ENCODE peak calls at places on chromosomes 1 and 21, in nine cellular contexts. One of them, this sample, is unnamed.

GRCh38 chr1:75083848-75084514 is 50.2 kb upstream of the LHX8 start:
- DNase-seq in HTR-8/SVneo: no peak
- DNase-seq in A172: peak; percentile 79
- DNase-seq in NCI-H2029 treated with DMSO at 0.1 percent for 48 hours: no peak
- DNase-seq in NCI-H69: no peak
- DNase-seq in psoas muscle: no peak
- DNase-seq in activated naive CD4-positive, alpha-beta T cell: no peak
- DNase-seq in epithelial cell of prostate: no peak
- DNase-seq in KG1: no peak
- DNase-seq in this sample: no peak

GRCh38 chr1:160418483-160418882 is 18.1 kb downstream of the VANGL2 start:
- DNase-seq in HTR-8/SVneo: no peak
- DNase-seq in A172: no peak
- DNase-seq in NCI-H2029 treated with DMSO at 0.1 percent for 48 hours: no peak
- DNase-seq in NCI-H69: no peak
- DNase-seq in psoas muscle: no peak
- DNase-seq in activated naive CD4-positive, alpha-beta T cell: no peak
- DNase-seq in epithelial cell of prostate: no peak
- DNase-seq in KG1: no peak
- DNase-seq in this sample: no peak

GRCh38 chr1:4975856-4976255 is 321.4 kb downstream of the AJAP1 start:
- DNase-seq in HTR-8/SVneo: no peak
- DNase-seq in A172: no peak
- DNase-seq in NCI-H2029 treated with DMSO at 0.1 percent for 48 hours: no peak
- DNase-seq in NCI-H69: no peak
- DNase-seq in psoas muscle: no peak
- DNase-seq in activated naive CD4-positive, alpha-beta T cell: no peak
- DNase-seq in epithelial cell of prostate: no peak
- DNase-seq in KG1: no peak
- DNase-seq in this sample: no peak

GRCh38 chr1:96843196-96843595 is 121.6 kb downstream of the PTBP2 start:
- DNase-seq in HTR-8/SVneo: no peak
- DNase-seq in A172: no peak
- DNase-seq in NCI-H2029 treated with DMSO at 0.1 percent for 48 hours: no peak
- DNase-seq in NCI-H69: no peak
- DNase-seq in psoas muscle: no peak
- DNase-seq in activated naive CD4-positive, alpha-beta T cell: no peak
- DNase-seq in epithelial cell of prostate: no peak
- DNase-seq in KG1: no peak
- DNase-seq in this sample: peak; percentile 80

GRCh38 chr1:172581779-172582178 is 48.8 kb downstream of the SUCO start:
- DNase-seq in HTR-8/SVneo: no peak
- DNase-seq in A172: no peak
- DNase-seq in NCI-H2029 treated with DMSO at 0.1 percent for 48 hours: no peak
- DNase-seq in NCI-H69: no peak
- DNase-seq in psoas muscle: no peak
- DNase-seq in activated naive CD4-positive, alpha-beta T cell: no peak
- DNase-seq in epithelial cell of prostate: no peak
- DNase-seq in KG1: no peak
- DNase-seq in this sample: peak; percentile 81

GRCh38 chr21:41997657-41998056 is 12.5 kb downstream of the ZBTB21 start:
- DNase-seq in HTR-8/SVneo: no peak
- DNase-seq in A172: no peak
- DNase-seq in NCI-H2029 treated with DMSO at 0.1 percent for 48 hours: no peak
- DNase-seq in NCI-H69: no peak
- DNase-seq in psoas muscle: no peak
- DNase-seq in activated naive CD4-positive, alpha-beta T cell: no peak
- DNase-seq in epithelial cell of prostate: no peak
- DNase-seq in KG1: no peak
- DNase-seq in this sample: no peak

GRCh38 chr1:24938276-24938675 is 8.2 kb upstream of the RUNX3 start:
- DNase-seq in HTR-8/SVneo: no peak
- DNase-seq in A172: no peak
- DNase-seq in NCI-H2029 treated with DMSO at 0.1 percent for 48 hours: no peak
- DNase-seq in NCI-H69: no peak
- DNase-seq in psoas muscle: no peak
- DNase-seq in activated naive CD4-positive, alpha-beta T cell: no peak
- DNase-seq in epithelial cell of prostate: no peak
- DNase-seq in KG1: no peak
- DNase-seq in this sample: no peak

GRCh38 chr1:9700340-9700739 is 48.8 kb downstream of the PIK3CD start:
- DNase-seq in HTR-8/SVneo: peak; percentile 61
- DNase-seq in A172: peak; percentile 76
- DNase-seq in NCI-H2029 treated with DMSO at 0.1 percent for 48 hours: no peak
- DNase-seq in NCI-H69: peak; percentile 32
- DNase-seq in psoas muscle: no peak
- DNase-seq in activated naive CD4-positive, alpha-beta T cell: no peak
- DNase-seq in epithelial cell of prostate: peak; percentile 62
- DNase-seq in KG1: no peak
- DNase-seq in this sample: peak; percentile 82

GRCh38 chr1:171877711-171878110 is 36.4 kb downstream of the DNM3 start:
- DNase-seq in HTR-8/SVneo: no peak
- DNase-seq in A172: no peak
- DNase-seq in NCI-H2029 treated with DMSO at 0.1 percent for 48 hours: no peak
- DNase-seq in NCI-H69: no peak
- DNase-seq in psoas muscle: no peak
- DNase-seq in activated naive CD4-positive, alpha-beta T cell: no peak
- DNase-seq in epithelial cell of prostate: peak; percentile 58
- DNase-seq in KG1: no peak
- DNase-seq in this sample: peak; percentile 9

GRCh38 chr1:241532864-241533263 is 686 bp downstream of the KMO start:
- DNase-seq in HTR-8/SVneo: no peak
- DNase-seq in A172: no peak
- DNase-seq in NCI-H2029 treated with DMSO at 0.1 percent for 48 hours: no peak
- DNase-seq in NCI-H69: peak; percentile 7
- DNase-seq in psoas muscle: no peak
- DNase-seq in activated naive CD4-positive, alpha-beta T cell: no peak
- DNase-seq in epithelial cell of prostate: no peak
- DNase-seq in KG1: no peak
- DNase-seq in this sample: no peak

GRCh38 chr1:5711079-5711478 is 281.1 kb downstream of the NPHP4 start:
- DNase-seq in HTR-8/SVneo: no peak
- DNase-seq in A172: no peak
- DNase-seq in NCI-H2029 treated with DMSO at 0.1 percent for 48 hours: no peak
- DNase-seq in NCI-H69: no peak
- DNase-seq in psoas muscle: no peak
- DNase-seq in activated naive CD4-positive, alpha-beta T cell: no peak
- DNase-seq in epithelial cell of prostate: no peak
- DNase-seq in KG1: no peak
- DNase-seq in this sample: no peak

GRCh38 chr1:100950776-100951175 is 54.9 kb downstream of the SLC30A7 start:
- DNase-seq in HTR-8/SVneo: peak; percentile 5
- DNase-seq in A172: no peak
- DNase-seq in NCI-H2029 treated with DMSO at 0.1 percent for 48 hours: no peak
- DNase-seq in NCI-H69: peak; percentile 4
- DNase-seq in psoas muscle: no peak
- DNase-seq in activated naive CD4-positive, alpha-beta T cell: no peak
- DNase-seq in epithelial cell of prostate: no peak
- DNase-seq in KG1: no peak
- DNase-seq in this sample: peak; percentile 73

GRCh38 chr1:27527857-27528700 is 38.1 kb upstream of the WASF2 start:
- DNase-seq in HTR-8/SVneo: no peak
- DNase-seq in A172: no peak
- DNase-seq in NCI-H2029 treated with DMSO at 0.1 percent for 48 hours: peak; percentile 69
- DNase-seq in NCI-H69: peak; percentile 97
- DNase-seq in psoas muscle: no peak
- DNase-seq in activated naive CD4-positive, alpha-beta T cell: no peak
- DNase-seq in epithelial cell of prostate: no peak
- DNase-seq in KG1: no peak
- DNase-seq in this sample: no peak

GRCh38 chr1:17140279-17140678 is 21.0 kb upstream of the PADI2 start:
- DNase-seq in HTR-8/SVneo: no peak
- DNase-seq in A172: no peak
- DNase-seq in NCI-H2029 treated with DMSO at 0.1 percent for 48 hours: no peak
- DNase-seq in NCI-H69: no peak
- DNase-seq in psoas muscle: no peak
- DNase-seq in activated naive CD4-positive, alpha-beta T cell: no peak
- DNase-seq in epithelial cell of prostate: no peak
- DNase-seq in KG1: no peak
- DNase-seq in this sample: no peak

GRCh38 chr21:41627428-41627827 is 119.5 kb upstream of the TMPRSS2 start:
- DNase-seq in HTR-8/SVneo: no peak
- DNase-seq in A172: no peak
- DNase-seq in NCI-H2029 treated with DMSO at 0.1 percent for 48 hours: no peak
- DNase-seq in NCI-H69: no peak
- DNase-seq in psoas muscle: no peak
- DNase-seq in activated naive CD4-positive, alpha-beta T cell: no peak
- DNase-seq in epithelial cell of prostate: peak; percentile 77
- DNase-seq in KG1: no peak
- DNase-seq in this sample: peak; percentile 92

GRCh38 chr1:200693327-200693726 is 23.6 kb upstream of the DDX59 start:
- DNase-seq in HTR-8/SVneo: no peak
- DNase-seq in A172: no peak
- DNase-seq in NCI-H2029 treated with DMSO at 0.1 percent for 48 hours: no peak
- DNase-seq in NCI-H69: no peak
- DNase-seq in psoas muscle: no peak
- DNase-seq in activated naive CD4-positive, alpha-beta T cell: no peak
- DNase-seq in epithelial cell of prostate: no peak
- DNase-seq in KG1: no peak
- DNase-seq in this sample: no peak

GRCh38 chr1:114585221-114585620 is 3.8 kb upstream of the BCAS2 start:
- DNase-seq in HTR-8/SVneo: no peak
- DNase-seq in A172: no peak
- DNase-seq in NCI-H2029 treated with DMSO at 0.1 percent for 48 hours: no peak
- DNase-seq in NCI-H69: no peak
- DNase-seq in psoas muscle: no peak
- DNase-seq in activated naive CD4-positive, alpha-beta T cell: no peak
- DNase-seq in epithelial cell of prostate: no peak
- DNase-seq in KG1: no peak
- DNase-seq in this sample: peak; percentile 6

GRCh38 chr1:45679123-45679522 is 7.2 kb downstream of the GPBP1L1 start:
- DNase-seq in HTR-8/SVneo: no peak
- DNase-seq in A172: no peak
- DNase-seq in NCI-H2029 treated with DMSO at 0.1 percent for 48 hours: no peak
- DNase-seq in NCI-H69: no peak
- DNase-seq in psoas muscle: no peak
- DNase-seq in activated naive CD4-positive, alpha-beta T cell: no peak
- DNase-seq in epithelial cell of prostate: no peak
- DNase-seq in KG1: no peak
- DNase-seq in this sample: peak; percentile 37

GRCh38 chr1:15684468-15685283 is 556 bp downstream of the PLEKHM2 start:
- DNase-seq in HTR-8/SVneo: peak; percentile 39
- DNase-seq in A172: no peak
- DNase-seq in NCI-H2029 treated with DMSO at 0.1 percent for 48 hours: no peak
- DNase-seq in NCI-H69: peak; percentile 32
- DNase-seq in psoas muscle: peak; percentile 59
- DNase-seq in activated naive CD4-positive, alpha-beta T cell: no peak
- DNase-seq in epithelial cell of prostate: no peak
- DNase-seq in KG1: peak; percentile 20
- DNase-seq in this sample: no peak

GRCh38 chr1:201476670-201477344 is 7.8 kb upstream of the PHLDA3 start:
- DNase-seq in HTR-8/SVneo: no peak
- DNase-seq in A172: peak; percentile 65
- DNase-seq in NCI-H2029 treated with DMSO at 0.1 percent for 48 hours: no peak
- DNase-seq in NCI-H69: no peak
- DNase-seq in psoas muscle: no peak
- DNase-seq in activated naive CD4-positive, alpha-beta T cell: no peak
- DNase-seq in epithelial cell of prostate: peak; percentile 96
- DNase-seq in KG1: no peak
- DNase-seq in this sample: peak; percentile 70

GRCh38 chr1:55172272-55172671 is 42.9 kb downstream of the USP24 start:
- DNase-seq in HTR-8/SVneo: no peak
- DNase-seq in A172: no peak
- DNase-seq in NCI-H2029 treated with DMSO at 0.1 percent for 48 hours: no peak
- DNase-seq in NCI-H69: no peak
- DNase-seq in psoas muscle: no peak
- DNase-seq in activated naive CD4-positive, alpha-beta T cell: no peak
- DNase-seq in epithelial cell of prostate: no peak
- DNase-seq in KG1: no peak
- DNase-seq in this sample: peak; percentile 17

GRCh38 chr1:11483581-11484320 is 4.8 kb downstream of the DISP3 start:
- DNase-seq in HTR-8/SVneo: no peak
- DNase-seq in A172: peak; percentile 10
- DNase-seq in NCI-H2029 treated with DMSO at 0.1 percent for 48 hours: peak; percentile 39
- DNase-seq in NCI-H69: no peak
- DNase-seq in psoas muscle: no peak
- DNase-seq in activated naive CD4-positive, alpha-beta T cell: no peak
- DNase-seq in epithelial cell of prostate: no peak
- DNase-seq in KG1: no peak
- DNase-seq in this sample: no peak

GRCh38 chr1:170664828-170665617 is 1.1 kb downstream of the PRRX1 start:
- DNase-seq in HTR-8/SVneo: no peak
- DNase-seq in A172: peak; percentile 43
- DNase-seq in NCI-H2029 treated with DMSO at 0.1 percent for 48 hours: no peak
- DNase-seq in NCI-H69: peak; percentile 30
- DNase-seq in psoas muscle: peak; percentile 63
- DNase-seq in activated naive CD4-positive, alpha-beta T cell: no peak
- DNase-seq in epithelial cell of prostate: no peak
- DNase-seq in KG1: no peak
- DNase-seq in this sample: no peak

GRCh38 chr1:214977133-214977532 is 105.4 kb upstream of the KCNK2 start:
- DNase-seq in HTR-8/SVneo: no peak
- DNase-seq in A172: no peak
- DNase-seq in NCI-H2029 treated with DMSO at 0.1 percent for 48 hours: no peak
- DNase-seq in NCI-H69: no peak
- DNase-seq in psoas muscle: no peak
- DNase-seq in activated naive CD4-positive, alpha-beta T cell: no peak
- DNase-seq in epithelial cell of prostate: no peak
- DNase-seq in KG1: no peak
- DNase-seq in this sample: no peak

GRCh38 chr1:155940531-155940992 is 876 bp upstream of the RXFP4 start:
- DNase-seq in HTR-8/SVneo: peak; percentile 37
- DNase-seq in A172: peak; percentile 97
- DNase-seq in NCI-H2029 treated with DMSO at 0.1 percent for 48 hours: peak; percentile 63
- DNase-seq in NCI-H69: peak; percentile 84
- DNase-seq in psoas muscle: no peak
- DNase-seq in activated naive CD4-positive, alpha-beta T cell: no peak
- DNase-seq in epithelial cell of prostate: no peak
- DNase-seq in KG1: no peak
- DNase-seq in this sample: peak; percentile 64

This sample was measured in amniotic epithelial cell.